ENCODE peak calls at places on chromosomes 6 and 20, in six cellular contexts. W, K, L, T, D and J are unnamed samples.

GRCh38 chr6:113695506-113695905 is 161.6 kb upstream of the MARCKS start:
- DNase-seq in W (no peak), K (no peak), L (peak; percentile 30), T (no peak), D (no peak), J (no peak)

GRCh38 chr20:61737812-61738443 is 327.8 kb downstream of the TAF4 start:
- DNase-seq in W (no peak), K (no peak), L (no peak), T (no peak), D (peak; percentile 40), J (no peak)

GRCh38 chr6:111793711-111794111 is 79.5 kb downstream of the FYN start:
- DNase-seq in W (no peak), K (no peak), L (no peak), T (no peak), D (no peak), J (no peak)

GRCh38 chr6:5567352-5567751 is 306.0 kb downstream of the FARS2 start:
- DNase-seq in W (no peak), K (no peak), L (no peak), T (no peak), D (no peak), J (no peak)

GRCh38 chr6:122180132-122180531 is 219.3 kb upstream of the HSF2 start:
- DNase-seq in W (no peak), K (no peak), L (peak; percentile 13), T (no peak), D (no peak), J (no peak)

GRCh38 chr6:28408076-28408802 is 8.7 kb upstream of the ZSCAN12 start:
- DNase-seq in W (no peak), K (no peak), L (peak; percentile 17), T (no peak), D (no peak), J (no peak)

GRCh38 chr6:126873351-126873750 is 245.1 kb upstream of the RSPO3 start:
- DNase-seq in W (no peak), K (no peak), L (no peak), T (no peak), D (no peak), J (no peak)

GRCh38 chr6:149140910-149141290 is 176.6 kb upstream of the TAB2 start:
- DNase-seq in W (no peak), K (no peak), L (no peak), T (no peak), D (no peak), J (no peak)

GRCh38 chr6:119174879-119175817 is 96.7 kb upstream of the FAM184A start:
- DNase-seq in W (no peak), K (no peak), L (peak; percentile 57), T (no peak), D (no peak), J (no peak)

GRCh38 chr6:25302677-25303128 is 23.5 kb downstream of the CARMIL1 start:
- DNase-seq in W (no peak), K (no peak), L (peak; percentile 76), T (peak; percentile 57), D (no peak), J (no peak)

GRCh38 chr6:168097621-168098430 is 18.8 kb upstream of the FRMD1 start:
- DNase-seq in W (no peak), K (no peak), L (no peak), T (no peak), D (peak; percentile 28), J (no peak)

DNA sequence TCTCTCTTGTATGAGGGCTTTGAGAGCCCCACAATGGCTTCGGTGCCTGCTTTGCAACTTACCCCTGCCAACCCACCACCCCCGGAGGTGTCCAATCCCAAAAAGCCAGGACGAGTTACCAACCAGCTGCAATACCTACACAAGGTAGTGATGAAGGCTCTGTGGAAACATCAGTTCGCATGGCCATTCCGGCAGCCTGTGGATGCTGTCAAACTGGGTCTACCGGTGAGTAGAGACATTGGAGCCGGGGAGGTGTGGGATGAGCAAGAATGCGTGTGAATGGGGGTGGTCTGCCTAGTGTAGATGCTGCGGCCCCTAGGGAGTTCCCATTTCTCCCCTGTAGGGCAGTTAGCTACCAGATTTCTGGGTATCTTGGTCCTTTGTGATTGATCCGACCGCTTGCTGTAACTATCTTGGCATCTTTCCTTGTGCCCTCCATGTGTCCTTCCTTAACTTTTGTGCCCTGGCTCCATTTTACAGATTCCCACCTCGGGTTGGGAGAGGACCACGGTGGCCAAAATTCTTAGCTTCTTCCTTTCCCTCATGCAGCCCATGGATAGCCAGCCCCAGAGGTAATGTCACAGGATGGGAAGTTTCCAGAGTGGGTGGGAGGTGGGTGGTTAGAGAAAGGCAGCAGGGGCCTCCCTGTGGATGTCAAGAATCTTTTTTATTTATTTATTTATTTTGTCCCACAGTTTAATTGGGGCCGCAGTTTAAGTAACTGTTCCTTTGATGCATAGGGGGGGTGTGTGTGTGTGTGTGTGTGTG is 6.3 kb downstream of the BRD2 start:
- DNase-seq in W (no peak), K (no peak), L (no peak), T (no peak), D (no peak), J (no peak)
- TF ChIP-seq POLR2A in W (no peak), K (no peak), L (no peak), T (no peak), D (no peak), J (no peak)

GRCh38 chr6:161010418-161010817 is 18.8 kb downstream of the MAP3K4 start:
- DNase-seq in W (no peak), K (no peak), L (peak; percentile 89), T (no peak), D (no peak), J (no peak)
- H3K4me3 ChIP-seq in W (no peak overlapping the region), K (no peak overlapping the region), L (no peak overlapping the region), T (no peak overlapping the region), D (no peak overlapping the region), J (no peak overlapping the region)

GRCh38 chr6:43669050-43669921 is 18.3 kb downstream of the MRPS18A start:
- DNase-seq in W (peak; percentile 80), K (no peak), L (peak; percentile 59), T (no peak), D (no peak), J (peak; percentile 75)
- H3K4me1 ChIP-seq in W (peaks cover 36% of the 10 kb centered on the region), K (peaks cover 42% of the 10 kb centered on the region), L (peaks cover 17% of the 10 kb centered on the region), T (peaks cover 14% of the 10 kb centered on the region), D (peaks cover 7% of the 10 kb centered on the region), J (peaks cover 70% of the 10 kb centered on the region)

GRCh38 chr20:44966030-44966961 is at the start of gene STK4:
- DNase-seq in W (peak; percentile 90), K (peak; percentile 86), L (peak; percentile 87), T (peak; percentile 95), D (peak; percentile 97), J (peak; percentile 88)
- TF ChIP-seq POLR2A in W (peak; percentile 87), K (peak; percentile 89), L (peak; percentile 74), T (peak; percentile 75), D (peak; percentile 92), J (peak; percentile 78)

DNA sequence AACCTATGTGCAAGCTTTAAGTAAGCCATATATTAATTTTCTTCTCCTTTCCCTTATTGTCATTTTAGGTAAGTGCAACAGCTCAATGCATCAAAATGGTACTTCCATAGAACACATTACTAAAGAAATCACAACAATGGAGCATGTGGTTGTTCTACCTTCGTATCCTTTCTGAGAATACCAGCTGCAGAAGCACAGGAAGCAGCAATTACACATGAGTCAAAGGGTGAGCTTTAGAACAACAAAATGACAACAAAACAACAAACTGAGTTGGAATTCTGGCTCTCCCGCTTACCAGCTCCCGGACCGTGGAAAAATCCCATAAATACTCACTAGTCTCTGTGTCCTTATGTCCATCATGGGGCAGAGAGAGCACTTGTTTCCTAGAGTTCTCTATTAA is 108.9 kb downstream of the BCAS1 start:
- DNase-seq in W (no peak), K (no peak), L (no peak), T (no peak), D (no peak), J (no peak)
- H3K4me3 ChIP-seq in W (no peak overlapping the region), K (no peak overlapping the region), L (no peak overlapping the region), T (no peak overlapping the region), D (no peak overlapping the region), J (no peak overlapping the region)

GRCh38 chr20:63980806-63981728 is at the start of gene PRPF6:
- DNase-seq in W (peak; percentile 89), K (peak; percentile 91), L (peak; percentile 92), T (peak; percentile 97), D (peak; percentile 96), J (peak; percentile 90)

GRCh38 chr20:63978319-63979220 is 872 bp downstream of the SAMD10 start:
- DNase-seq in W (peak; percentile 41), K (no peak), L (peak; percentile 43), T (no peak), D (peak; percentile 86), J (no peak)

GRCh38 chr20:63980317-63980805 is 571 bp upstream of the PRPF6 start:
- DNase-seq in W (no peak), K (no peak), L (no peak), T (no peak), D (no peak), J (no peak)

GRCh38 chr20:63979221-63979548 is 257 bp downstream of the SAMD10 start:
- DNase-seq in W (no peak), K (no peak), L (no peak), T (no peak), D (no peak), J (no peak)

GRCh38 chr20:63979549-63980316 is at the start of gene SAMD10:
- DNase-seq in W (peak; percentile 33), K (no peak), L (peak; percentile 53), T (no peak), D (peak; percentile 69), J (no peak)
- H3K4me1 ChIP-seq in W (peaks cover 21% of the 10 kb centered on the region), K (peaks cover 45% of the 10 kb centered on the region), L (peaks cover 31% of the 10 kb centered on the region), T (peaks cover 40% of the 10 kb centered on the region), D (peaks cover 34% of the 10 kb centered on the region), J (peaks cover 22% of the 10 kb centered on the region)